ENCODE peak calls at places on chromosomes 12 and 14, in four cellular contexts. U, R, J and N are unnamed samples.

GRCh38 chr12:113838896-113839295 is 127.2 kb downstream of the RBM19 start:
- DNase-seq in U (no peak), R (no peak), J (no peak), N (no peak)

GRCh38 chr14:100524233-100524932 is 62.8 kb downstream of the BEGAIN start:
- DNase-seq in U (no peak), R (no peak), J (peak), N (no peak)

GRCh38 chr14:89466460-89466859 is 49.4 kb upstream of the FOXN3 start:
- DNase-seq in U (no peak), R (no peak), J (no peak), N (no peak)

GRCh38 chr14:70735043-70735442 is 74.3 kb downstream of the MAP3K9 start:
- DNase-seq in U (no peak), R (no peak), J (no peak), N (no peak)

GRCh38 chr14:20760950-20761349 is 7.3 kb upstream of the EDDM3B start:
- DNase-seq in U (no peak), R (no peak), J (no peak), N (no peak)

GRCh38 chr12:90741611-90742010 is 213.4 kb downstream of the CCER1 start:
- DNase-seq in U (no peak), R (no peak), J (no peak), N (no peak)

GRCh38 chr14:52031781-52032180 is 37.1 kb downstream of the NID2 start:
- DNase-seq in U (no peak), R (peak), J (peak), N (no peak)

GRCh38 chr12:91203610-91204009 is 21.0 kb upstream of the DCN start:
- DNase-seq in U (no peak), R (no peak), J (no peak), N (no peak)

GRCh38 chr14:104103061-104104005 is 17.8 kb downstream of the ASPG start:
- DNase-seq in U (no peak), R (no peak), J (peak), N (no peak)

GRCh38 chr12:122909442-122910288 is 13.7 kb upstream of the VPS37B start:
- DNase-seq in U (no peak), R (no peak), J (peak), N (no peak)

GRCh38 chr12:131505561-131505960 is 205.3 kb upstream of the SFSWAP start:
- DNase-seq in U (peak), R (no peak), J (no peak), N (no peak)

GRCh38 chr14:65824285-65824977 is 411.9 kb downstream of the FUT8 start:
- DNase-seq in U (no peak), R (peak), J (no peak), N (peak)